ENCODE peak calls at places on chromosome 11, in eight cellular contexts. R, X, S, J, P, C, Z and T are unnamed samples.

GRCh38 chr11:18313985-18314763 is 7.8 kb downstream of the HPS5 start:
- DNase-seq in P (no peak), J (peak), X (no peak), S (no peak), Z (no peak), C (no peak), R (no peak), T (no peak)

GRCh38 chr11:94151903-94152677 is 23.4 kb downstream of the PANX1 start:
- DNase-seq in J (peak), P (no peak), S (peak), R (peak), X (no peak), C (no peak), Z (peak), T (peak)

GRCh38 chr11:44977493-44977984 is 26.9 kb upstream of the TP53I11 start:
- DNase-seq in Z (peak), S (no peak), J (no peak), X (no peak), R (no peak), C (peak), P (no peak), T (no peak)

GRCh38 chr11:119100246-119100959 is 1.2 kb downstream of the DPAGT1 start:
- DNase-seq in J (peak), C (no peak), X (no peak), S (no peak), P (no peak), R (no peak), Z (peak), T (peak)

GRCh38 chr11:103220133-103220532 is 110.9 kb downstream of the DYNC2H1 start:
- DNase-seq in R (no peak), C (no peak), P (no peak), X (no peak), S (no peak), J (no peak), Z (no peak), T (no peak)

GRCh38 chr11:25794804-25795203 is 537.1 kb upstream of the ANO3 start:
- DNase-seq in Z (no peak), J (no peak), P (no peak), S (no peak), C (no peak), X (no peak), R (no peak), T (no peak)

GRCh38 chr11:20024172-20024935 is 135.9 kb downstream of the DBX1 start:
- DNase-seq in R (no peak), S (no peak), P (no peak), C (no peak), J (no peak), X (no peak), Z (no peak), T (no peak)

GRCh38 chr11:84261707-84262106 is 975.5 kb upstream of the CCDC90B start:
- DNase-seq in C (no peak), X (no peak), P (no peak), S (no peak), J (no peak), R (no peak), Z (no peak), T (no peak)

GRCh38 chr11:45607995-45608394 is 57.4 kb downstream of the CHST1 start:
- DNase-seq in X (no peak), J (no peak), R (no peak), Z (no peak), C (no peak), P (no peak), S (no peak), T (no peak)

GRCh38 chr11:60821827-60822599 is 19.9 kb upstream of the CCDC86 start:
- DNase-seq in J (no peak), X (no peak), P (no peak), C (no peak), Z (no peak), R (no peak), S (no peak), T (no peak)

GRCh38 chr11:65557280-65558001 is 718 bp downstream of the LTBP3 start:
- DNase-seq in P (no peak), J (no peak), X (no peak), C (no peak), S (no peak), Z (no peak), R (peak), T (no peak)

GRCh38 chr11:117834838-117835443 is 10.4 kb upstream of the FXYD2 start:
- DNase-seq in C (no peak), J (no peak), P (no peak), X (no peak), R (peak), Z (no peak), S (no peak), T (no peak)

GRCh38 chr11:70577258-70577603 is 178.9 kb downstream of the CTTN start:
- DNase-seq in R (peak), X (no peak), S (no peak), J (no peak), Z (no peak), C (no peak), P (no peak), T (no peak)

GRCh38 chr11:17865765-17866428 is 131.3 kb downstream of the KCNC1 start:
- DNase-seq in Z (no peak), P (no peak), R (no peak), J (peak), X (no peak), S (no peak), C (no peak), T (no peak)